ENCODE peak calls at places on chromosomes 13 and 19, in six cellular contexts. Z is ascending aorta, E is fibroblast of pulmonary artery, N is GM12865, J is HCT116, O is suprapubic skin. H is an unnamed sample.

GRCh38 chr13:55483626-55484158 is 1657.0 kb upstream of the PRR20A start:
- DNase-seq in J (no peak), N (no peak), Z (no peak), O (no peak), E (no peak), H (no peak)

GRCh38 chr13:71786815-71787214 is 80.2 kb downstream of the DACH1 start:
- DNase-seq in J (no peak), E (no peak), Z (no peak), N (no peak), O (no peak), H (no peak)

GRCh38 chr19:3737487-3738205 is 23.8 kb downstream of the APBA3 start:
- DNase-seq in Z (no peak), J (no peak), E (no peak), O (no peak), N (no peak), H (no peak)

GRCh38 chr13:48582086-48582485 is 49.2 kb upstream of the RCBTB2 start:
- DNase-seq in J (no peak), E (no peak), Z (no peak), O (no peak), N (no peak), H (no peak)

GRCh38 chr13:113815151-113816058 is 48.5 kb downstream of the GAS6 start:
- DNase-seq in O (no peak), E (no peak), Z (no peak), J (peak), N (peak), H (no peak)

GRCh38 chr13:67119481-67119883 is 110.7 kb downstream of the PCDH9 start:
- DNase-seq in E (peak), O (no peak), N (no peak), Z (no peak), J (peak), H (peak)

GRCh38 chr19:55459950-55460657 is 1.3 kb downstream of the ISOC2 start:
- DNase-seq in E (peak), N (no peak), J (no peak), Z (no peak), O (no peak), H (peak)

GRCh38 chr13:86922936-86923335 is 748.2 kb upstream of the SLITRK5 start:
- DNase-seq in Z (no peak), N (no peak), J (no peak), E (no peak), O (no peak), H (peak)

GRCh38 chr19:7494416-7495098 is 5.7 kb upstream of the PEX11G start:
- DNase-seq in N (no peak), O (no peak), J (no peak), Z (no peak), E (peak), H (peak)

GRCh38 chr13:45826741-45827140 is 24.8 kb downstream of the SIAH3 start:
- DNase-seq in J (no peak), Z (peak), O (no peak), E (no peak), N (peak), H (no peak)

GRCh38 chr13:45015300-45015699 is 26.0 kb downstream of the GPALPP1 start:
- DNase-seq in O (no peak), Z (no peak), E (peak), N (no peak), J (no peak), H (no peak)

GRCh38 chr13:30906411-30906990 is 430 bp downstream of the MEDAG start:
- DNase-seq in N (no peak), O (no peak), J (no peak), Z (no peak), E (no peak), H (peak)

GRCh38 chr13:81304121-81304659 is 963.3 kb upstream of the SPRY2 start:
- DNase-seq in E (no peak), Z (no peak), O (no peak), N (no peak), J (no peak), H (no peak)

GRCh38 chr19:44527554-44527953 is 1.9 kb downstream of the CEACAM20 start:
- DNase-seq in O (no peak), E (no peak), N (no peak), Z (no peak), J (no peak), H (no peak)

GRCh38 chr19:53868091-53868891 is 608 bp downstream of the MYADM start:
- DNase-seq in J (no peak), Z (peak), O (peak), E (peak), N (no peak), H (peak)

GRCh38 chr13:74136089-74136658 is 2.0 kb upstream of the KLF12 start:
- DNase-seq in Z (peak), J (no peak), O (no peak), N (peak), E (peak), H (peak)

GRCh38 chr19:29001922-29002247 is 211.1 kb downstream of the UQCRFS1 start:
- DNase-seq in Z (no peak), J (no peak), E (no peak), O (no peak), N (no peak), H (no peak)

GRCh38 chr13:20359335-20359734 is 127.2 kb upstream of the GJB6 start:
- DNase-seq in Z (no peak), O (no peak), J (peak), E (peak), N (no peak), H (peak)

GRCh38 chr13:112783135-112783945 is 93.5 kb downstream of the ATP11A start:
- DNase-seq in Z (no peak), O (no peak), N (no peak), E (peak), J (no peak), H (peak)

GRCh38 chr19:55118401-55118991 is 1.1 kb upstream of the PPP1R12C start:
- DNase-seq in N (peak), Z (peak), E (peak), O (no peak), J (no peak), H (peak)

GRCh38 chr19:16520986-16521624 is 21.1 kb downstream of the CHERP start:
- DNase-seq in E (no peak), Z (no peak), N (no peak), J (no peak), O (no peak), H (no peak)

GRCh38 chr13:113546571-113547247 is 37.8 kb upstream of the TFDP1 start:
- DNase-seq in E (no peak), N (no peak), J (no peak), O (peak), Z (peak), H (peak)

GRCh38 chr19:12938054-12938535 is 314 bp upstream of the CALR start:
- DNase-seq in J (peak), Z (peak), E (peak), N (peak), O (peak), H (peak)

GRCh38 chr19:9009935-9010651 is at the start of gene MUC16:
- DNase-seq in O (no peak), Z (no peak), E (no peak), N (peak), J (no peak), H (no peak)

GRCh38 chr13:110342474-110342873 is 35.4 kb downstream of the COL4A2 start:
- DNase-seq in N (no peak), E (no peak), J (no peak), Z (peak), O (no peak), H (no peak)

GRCh38 chr13:110341445-110342247 is 34.6 kb downstream of the COL4A2 start:
- DNase-seq in N (no peak), Z (peak), J (no peak), O (no peak), E (peak), H (peak)

GRCh38 chr13:110344320-110344719 is 37.2 kb downstream of the COL4A2 start:
- DNase-seq in N (no peak), O (no peak), Z (no peak), E (no peak), J (no peak), H (no peak)

GRCh38 chr13:110345266-110345665 is 38.2 kb downstream of the COL4A2 start:
- DNase-seq in N (no peak), J (no peak), Z (no peak), E (no peak), O (no peak), H (no peak)

GRCh38 chr13:110343241-110343865 is 36.3 kb downstream of the COL4A2 start:
- DNase-seq in O (no peak), N (no peak), Z (peak), J (peak), E (no peak), H (peak)
- H3K4me3 ChIP-seq in O (no peak), N (no peak), Z (no peak), J (no peak), E (no peak), H (no peak)

DNA sequence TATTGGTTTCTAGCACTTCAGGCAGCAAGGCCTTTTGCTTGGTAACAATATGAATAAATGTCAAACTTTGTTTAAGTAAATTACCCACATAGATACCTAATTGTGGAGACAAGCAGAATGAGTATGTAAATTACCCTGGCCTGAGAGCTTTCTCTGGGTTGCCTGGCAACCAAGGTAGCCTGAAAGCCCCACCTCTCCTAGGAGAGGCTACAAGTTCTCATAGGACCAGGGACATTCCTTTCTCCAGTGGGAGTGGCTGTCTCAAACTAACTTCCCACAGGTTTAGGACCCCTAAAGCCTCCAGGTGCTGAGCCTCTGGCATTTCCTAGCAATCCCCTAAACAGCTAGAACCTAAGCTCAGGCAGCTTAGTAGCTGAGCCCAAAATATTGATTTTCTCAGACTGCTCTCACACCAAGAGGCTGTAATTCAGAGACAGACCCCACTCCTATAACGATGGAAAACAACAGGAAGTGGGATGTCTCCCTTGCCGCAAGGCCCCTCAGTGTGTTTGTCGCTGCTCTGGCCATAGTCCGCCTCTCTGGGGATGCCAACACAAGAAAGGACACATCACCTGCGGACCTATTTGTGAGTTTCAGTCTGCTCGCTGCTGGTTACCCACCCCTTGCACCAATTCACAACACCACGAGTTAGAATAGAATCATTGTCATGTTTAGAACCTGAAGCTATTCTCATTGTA is 207.3 kb downstream of the DLEU7 start:
- DNase-seq in E (peak), Z (no peak), J (no peak), N (peak), O (no peak), H (peak)
- H3K4me3 ChIP-seq in E (no peak), Z (no peak), J (no peak), N (no peak), O (no peak), H (no peak)

DNA sequence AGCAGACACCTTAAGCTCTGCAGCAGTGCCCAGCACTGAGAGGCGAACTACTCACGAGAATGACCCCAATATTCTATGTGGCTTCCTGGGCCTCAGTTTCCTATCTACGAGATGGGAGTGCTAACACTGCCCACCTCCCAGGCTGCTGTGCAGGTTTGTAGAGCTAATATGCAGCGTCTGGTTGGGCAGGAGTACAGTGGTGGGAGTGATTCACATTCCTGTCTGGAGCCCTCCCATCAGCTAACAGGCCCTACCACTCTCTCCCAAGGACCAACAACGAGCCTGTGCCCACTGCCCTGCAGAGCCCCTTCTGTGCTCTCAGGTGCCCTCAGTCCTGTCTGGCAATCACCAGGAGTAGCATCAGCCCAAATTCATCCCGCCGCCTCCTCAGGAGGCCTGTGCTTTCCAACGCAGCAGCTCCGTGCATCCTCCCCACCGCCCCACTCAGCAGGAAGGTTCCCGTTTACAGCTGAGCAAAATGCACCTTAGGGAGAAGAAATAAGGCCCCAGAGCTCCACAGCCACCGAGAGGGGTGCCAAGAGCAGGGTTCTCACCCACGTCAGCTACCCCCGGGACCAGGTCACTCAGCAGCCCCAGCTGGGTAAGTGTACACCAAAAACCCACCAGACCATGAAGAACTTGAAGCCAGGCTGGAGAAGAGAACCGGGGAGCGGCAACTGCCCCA is 6.6 kb downstream of the AKT2 start:
- DNase-seq in Z (no peak), J (no peak), O (no peak), N (no peak), E (no peak), H (peak)
- H3K4me3 ChIP-seq in Z (peak), J (no peak), O (peak), N (peak), E (peak), H (peak)

GRCh38 chr19:40144151-40144550 is 47.1 kb upstream of the MAP3K10 start:
- DNase-seq in N (peak), O (no peak), Z (no peak), J (no peak), E (no peak), H (no peak)

GRCh38 chr19:40144947-40145748 is 46.1 kb upstream of the MAP3K10 start:
- DNase-seq in Z (no peak), N (peak), E (no peak), O (no peak), J (no peak), H (no peak)

GRCh38 chr19:40150170-40150569 is 41.1 kb upstream of the MAP3K10 start:
- DNase-seq in O (peak), N (no peak), E (peak), Z (no peak), J (no peak), H (peak)

GRCh38 chr19:40147338-40147692 is 43.9 kb upstream of the MAP3K10 start:
- DNase-seq in Z (no peak), J (no peak), O (no peak), E (no peak), N (no peak), H (peak)

DNA sequence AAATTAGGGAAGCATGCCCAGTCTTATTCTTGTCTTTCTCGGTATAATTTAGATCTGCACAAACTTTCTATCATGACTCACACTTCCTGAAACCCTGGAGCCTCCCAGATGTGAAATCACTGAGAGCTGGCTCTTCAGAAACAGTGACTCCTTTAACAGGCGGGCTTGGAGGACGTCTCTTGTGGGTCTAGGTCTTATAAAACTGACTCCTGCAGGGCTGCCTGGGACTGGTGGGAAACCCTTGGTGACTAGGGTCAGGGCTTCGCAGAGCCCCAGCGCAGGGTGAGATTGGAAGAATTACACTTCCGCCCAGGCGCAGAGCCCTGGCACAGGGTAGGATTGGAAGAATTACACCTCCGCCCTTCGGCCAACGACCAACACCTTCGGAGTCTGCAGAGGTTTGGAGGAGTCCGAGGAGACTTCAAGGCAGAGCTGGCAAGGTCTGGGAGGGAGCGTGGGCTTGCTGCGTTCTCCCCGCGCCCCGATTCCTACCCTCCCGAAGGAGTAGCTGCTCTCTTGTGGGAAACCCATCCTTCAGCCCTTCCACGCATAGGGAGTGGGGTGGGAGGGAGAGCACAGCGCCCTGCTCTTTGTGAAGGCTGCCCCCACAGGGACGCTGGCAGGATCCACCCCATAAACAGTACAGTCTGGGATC is 43.4 kb upstream of the MAP3K10 start:
- DNase-seq in E (peak), O (no peak), J (no peak), N (peak), Z (peak), H (peak)
- H3K4me3 ChIP-seq in E (no peak), O (peak), J (peak), N (no peak), Z (peak), H (no peak)

DNA sequence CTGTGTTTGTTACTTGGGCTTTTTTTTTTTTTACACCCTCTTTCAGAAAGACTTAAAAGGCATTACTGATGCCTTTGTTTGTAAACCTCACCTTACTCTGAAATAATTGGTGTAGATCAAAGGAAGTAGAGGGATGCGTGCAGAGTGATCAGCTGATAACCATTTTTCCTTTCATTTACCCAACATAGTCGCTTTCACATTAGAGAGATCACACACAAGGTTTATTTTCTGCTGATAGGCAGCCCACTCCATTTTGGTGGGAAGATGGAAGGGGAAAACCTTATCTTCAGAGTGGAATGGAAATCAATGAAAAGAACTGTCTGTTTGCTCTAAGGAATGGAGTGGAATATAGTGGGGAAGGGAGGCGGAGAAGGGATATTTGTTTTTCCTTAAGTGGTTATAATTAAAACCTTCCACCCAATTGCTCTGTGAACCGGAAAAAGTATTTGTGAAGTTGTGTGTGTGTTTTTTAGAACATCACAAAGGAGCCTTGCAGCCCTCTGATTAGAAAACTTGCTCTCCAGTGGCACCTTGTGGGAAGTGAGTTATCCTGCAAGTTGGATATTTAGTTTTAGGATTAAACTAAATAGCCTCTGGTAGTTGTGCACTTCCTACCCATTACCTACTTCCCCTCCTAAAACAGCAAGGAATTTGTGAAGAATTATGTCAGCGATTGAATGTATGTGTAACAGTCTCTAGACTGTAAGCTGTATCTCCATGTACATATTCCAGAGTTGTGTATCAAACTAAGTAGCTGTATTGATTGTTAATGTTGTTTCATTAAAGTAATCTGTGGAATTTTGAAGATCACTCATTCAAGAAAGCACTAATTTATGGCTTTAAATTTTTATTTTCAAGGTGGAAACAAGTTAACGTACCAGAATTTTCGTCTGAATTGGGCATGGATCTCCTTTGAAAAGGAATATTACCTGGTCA is 76.8 kb downstream of the FREM2 start:
- DNase-seq in O (no peak), J (no peak), Z (no peak), N (peak), E (peak), H (peak)
- H3K4me3 ChIP-seq in O (no peak), J (no peak), Z (no peak), N (no peak), E (no peak), H (no peak)

GRCh38 chr19:49427855-49428546 is 2.8 kb downstream of the GFY start:
- DNase-seq in N (no peak), Z (no peak), O (peak), J (no peak), E (no peak), H (no peak)
- H3K4me3 ChIP-seq in N (no peak), Z (no peak), O (peak), J (peak), E (no peak), H (no peak)

GRCh38 chr13:25192936-25193335 is 20.8 kb upstream of the AMER2 start:
- DNase-seq in N (no peak), O (peak), J (no peak), E (no peak), Z (peak), H (no peak)

GRCh38 chr13:25190256-25190655 is 18.2 kb upstream of the AMER2 start:
- DNase-seq in E (no peak), N (no peak), J (no peak), O (no peak), Z (peak), H (no peak)

GRCh38 chr13:25196971-25197370 is 24.9 kb upstream of the AMER2 start:
- DNase-seq in N (no peak), Z (no peak), J (no peak), O (no peak), E (no peak), H (no peak)

GRCh38 chr13:25192052-25192451 is 20.0 kb upstream of the AMER2 start:
- DNase-seq in N (no peak), E (no peak), Z (peak), J (no peak), O (no peak), H (no peak)

DNA sequence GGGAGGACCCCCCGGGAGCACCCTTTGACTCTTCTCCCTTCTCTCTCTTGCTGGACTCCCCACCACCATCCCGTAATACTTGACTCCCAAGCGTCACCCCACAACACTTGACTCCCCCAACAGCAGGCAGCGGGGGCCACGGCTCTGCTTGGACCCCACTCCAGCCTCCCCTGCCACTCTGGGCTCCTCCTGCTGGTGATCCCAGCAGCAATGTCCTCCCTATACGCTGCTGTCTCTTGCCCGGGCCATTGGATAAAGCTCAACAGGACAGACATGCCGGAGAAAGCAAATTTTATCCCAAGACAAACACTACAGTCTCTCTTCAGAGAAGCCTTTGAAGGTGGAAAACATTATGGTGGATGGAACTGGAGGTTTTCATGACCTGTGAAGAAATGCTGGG is 20.4 kb upstream of the AMER2 start:
- DNase-seq in O (peak), N (no peak), J (no peak), Z (peak), E (no peak), H (no peak)
- H3K4me3 ChIP-seq in O (no peak), N (no peak), J (no peak), Z (no peak), E (no peak), H (no peak)